ENCODE peak calls at places on chromosome 21, in ten cellular contexts. One of them, this sample, is unnamed.

GRCh38 chr21:20968391-20968790 is 29.8 kb upstream of the NCAM2 start:
- DNase-seq in hepatocyte: no peak
- DNase-seq in cardiac muscle cell: no peak
- DNase-seq in breast epithelium: no peak
- DNase-seq in naive thymus-derived CD4-positive, alpha-beta T cell: no peak
- DNase-seq in HAP-1: no peak
- DNase-seq in heart right ventricle: no peak
- DNase-seq in right lobe of liver: no peak
- DNase-seq in prostate gland: no peak
- DNase-seq in CD4-positive, alpha-beta memory T cell: no peak
- DNase-seq in this sample: no peak

GRCh38 chr21:46196733-46197132 is 12.5 kb upstream of the SPATC1L start:
- DNase-seq in hepatocyte: no peak
- DNase-seq in prostate gland: no peak
- DNase-seq in heart right ventricle: no peak
- DNase-seq in CD4-positive, alpha-beta memory T cell: no peak
- DNase-seq in breast epithelium: peak; percentile 34
- DNase-seq in right lobe of liver: no peak
- DNase-seq in HAP-1: peak; percentile 3
- DNase-seq in cardiac muscle cell: no peak
- DNase-seq in naive thymus-derived CD4-positive, alpha-beta T cell: no peak
- DNase-seq in this sample: no peak

GRCh38 chr21:14591882-14592281 is 45.8 kb upstream of the SAMSN1 start:
- DNase-seq in HAP-1: no peak
- DNase-seq in breast epithelium: no peak
- DNase-seq in hepatocyte: no peak
- DNase-seq in naive thymus-derived CD4-positive, alpha-beta T cell: no peak
- DNase-seq in prostate gland: no peak
- DNase-seq in right lobe of liver: no peak
- DNase-seq in cardiac muscle cell: peak; percentile 86
- DNase-seq in CD4-positive, alpha-beta memory T cell: peak; percentile 29
- DNase-seq in heart right ventricle: no peak
- DNase-seq in this sample: no peak

GRCh38 chr21:42002421-42002958 is 7.7 kb downstream of the ZBTB21 start:
- DNase-seq in breast epithelium: no peak
- DNase-seq in naive thymus-derived CD4-positive, alpha-beta T cell: no peak
- DNase-seq in HAP-1: no peak
- DNase-seq in heart right ventricle: no peak
- DNase-seq in right lobe of liver: no peak
- DNase-seq in hepatocyte: peak; percentile 37
- DNase-seq in cardiac muscle cell: peak; percentile 61
- DNase-seq in prostate gland: no peak
- DNase-seq in CD4-positive, alpha-beta memory T cell: peak; percentile 28
- DNase-seq in this sample: no peak

GRCh38 chr21:46443910-46444309 is 14.8 kb upstream of the DIP2A start:
- DNase-seq in right lobe of liver: no peak
- DNase-seq in heart right ventricle: peak; percentile 35
- DNase-seq in hepatocyte: no peak
- DNase-seq in HAP-1: no peak
- DNase-seq in naive thymus-derived CD4-positive, alpha-beta T cell: no peak
- DNase-seq in CD4-positive, alpha-beta memory T cell: no peak
- DNase-seq in breast epithelium: no peak
- DNase-seq in cardiac muscle cell: no peak
- DNase-seq in prostate gland: no peak
- DNase-seq in this sample: no peak

GRCh38 chr21:44943686-44944550 is 4.1 kb downstream of the SLX9 start:
- DNase-seq in HAP-1: no peak
- DNase-seq in hepatocyte: no peak
- DNase-seq in CD4-positive, alpha-beta memory T cell: no peak
- DNase-seq in naive thymus-derived CD4-positive, alpha-beta T cell: no peak
- DNase-seq in prostate gland: no peak
- DNase-seq in right lobe of liver: no peak
- DNase-seq in breast epithelium: peak; percentile 38
- DNase-seq in cardiac muscle cell: no peak
- DNase-seq in heart right ventricle: no peak
- DNase-seq in this sample: no peak

GRCh38 chr21:45270306-45270821 is 17.3 kb downstream of the POFUT2 start:
- DNase-seq in hepatocyte: no peak
- DNase-seq in HAP-1: no peak
- DNase-seq in CD4-positive, alpha-beta memory T cell: no peak
- DNase-seq in naive thymus-derived CD4-positive, alpha-beta T cell: peak; percentile 2
- DNase-seq in heart right ventricle: no peak
- DNase-seq in cardiac muscle cell: no peak
- DNase-seq in prostate gland: no peak
- DNase-seq in right lobe of liver: no peak
- DNase-seq in breast epithelium: peak; percentile 56
- DNase-seq in this sample: no peak

GRCh38 chr21:45641480-45642035 is 2.0 kb upstream of the PCBP3 start:
- DNase-seq in hepatocyte: no peak
- DNase-seq in CD4-positive, alpha-beta memory T cell: no peak
- DNase-seq in heart right ventricle: no peak
- DNase-seq in right lobe of liver: no peak
- DNase-seq in cardiac muscle cell: peak; percentile 11
- DNase-seq in HAP-1: no peak
- DNase-seq in naive thymus-derived CD4-positive, alpha-beta T cell: no peak
- DNase-seq in prostate gland: no peak
- DNase-seq in breast epithelium: no peak
- DNase-seq in this sample: no peak

GRCh38 chr21:15825699-15826098 is 95.9 kb downstream of the USP25 start:
- DNase-seq in HAP-1: no peak
- DNase-seq in naive thymus-derived CD4-positive, alpha-beta T cell: no peak
- DNase-seq in hepatocyte: no peak
- DNase-seq in breast epithelium: no peak
- DNase-seq in right lobe of liver: no peak
- DNase-seq in prostate gland: no peak
- DNase-seq in heart right ventricle: no peak
- DNase-seq in CD4-positive, alpha-beta memory T cell: no peak
- DNase-seq in cardiac muscle cell: no peak
- DNase-seq in this sample: no peak

DNA sequence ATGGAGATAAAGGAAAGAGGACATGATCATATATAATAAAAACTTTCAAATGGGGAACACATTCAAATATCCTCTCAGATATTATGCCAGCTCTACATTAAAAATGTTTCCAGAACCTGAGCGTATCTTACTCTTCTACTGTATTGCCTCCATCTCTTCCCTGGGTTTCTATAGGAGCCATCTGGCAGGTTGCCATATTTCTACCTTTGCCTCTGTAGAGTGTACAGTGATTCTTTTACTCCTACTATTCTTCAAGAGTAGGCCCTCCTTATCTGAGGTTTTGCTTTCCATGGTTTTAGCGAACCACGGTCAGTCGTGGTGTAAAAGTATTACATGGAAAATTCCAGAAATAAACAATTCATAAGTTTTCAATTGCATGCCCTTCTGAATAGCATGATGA is 259.5 kb downstream of the GRIK1 start:
- DNase-seq in CD4-positive, alpha-beta memory T cell: no peak
- DNase-seq in hepatocyte: no peak
- DNase-seq in right lobe of liver: no peak
- DNase-seq in HAP-1: no peak
- DNase-seq in prostate gland: no peak
- DNase-seq in naive thymus-derived CD4-positive, alpha-beta T cell: no peak
- DNase-seq in heart right ventricle: no peak
- DNase-seq in cardiac muscle cell: no peak
- DNase-seq in breast epithelium: no peak
- DNase-seq in this sample: no peak
- H3K9me3 ChIP-seq in CD4-positive, alpha-beta memory T cell: no peaks in the 10 kb centered on the region
- H3K9me3 ChIP-seq in hepatocyte: no peaks in the 10 kb centered on the region
- H3K9me3 ChIP-seq in right lobe of liver: no peaks in the 10 kb centered on the region
- H3K9me3 ChIP-seq in HAP-1: no peaks in the 10 kb centered on the region
- H3K9me3 ChIP-seq in prostate gland: no peaks in the 10 kb centered on the region
- H3K9me3 ChIP-seq in naive thymus-derived CD4-positive, alpha-beta T cell: no peaks in the 10 kb centered on the region
- H3K9me3 ChIP-seq in heart right ventricle: no peaks in the 10 kb centered on the region
- H3K9me3 ChIP-seq in cardiac muscle cell: no peaks in the 10 kb centered on the region
- H3K9me3 ChIP-seq in breast epithelium: no peaks in the 10 kb centered on the region
- H3K9me3 ChIP-seq in this sample: no peaks in the 10 kb centered on the region

GRCh38 chr21:23695449-23695848 is 1911.8 kb downstream of the MRPL39 start:
- DNase-seq in right lobe of liver: no peak
- DNase-seq in cardiac muscle cell: no peak
- DNase-seq in heart right ventricle: no peak
- DNase-seq in CD4-positive, alpha-beta memory T cell: no peak
- DNase-seq in hepatocyte: no peak
- DNase-seq in breast epithelium: no peak
- DNase-seq in naive thymus-derived CD4-positive, alpha-beta T cell: no peak
- DNase-seq in prostate gland: no peak
- DNase-seq in HAP-1: no peak
- DNase-seq in this sample: no peak
- H3K9me3 ChIP-seq in right lobe of liver: no peaks in the 10 kb centered on the region
- H3K9me3 ChIP-seq in cardiac muscle cell: no peaks in the 10 kb centered on the region
- H3K9me3 ChIP-seq in heart right ventricle: peaks cover 19% of the 10 kb centered on the region
- H3K9me3 ChIP-seq in CD4-positive, alpha-beta memory T cell: no peaks in the 10 kb centered on the region
- H3K9me3 ChIP-seq in hepatocyte: no peaks in the 10 kb centered on the region
- H3K9me3 ChIP-seq in breast epithelium: peaks cover 5% of the 10 kb centered on the region
- H3K9me3 ChIP-seq in naive thymus-derived CD4-positive, alpha-beta T cell: no peaks in the 10 kb centered on the region
- H3K9me3 ChIP-seq in prostate gland: no peaks in the 10 kb centered on the region
- H3K9me3 ChIP-seq in HAP-1: peaks cover 7% of the 10 kb centered on the region
- H3K9me3 ChIP-seq in this sample: no peaks in the 10 kb centered on the region

GRCh38 chr21:22965455-22966125 is 1967.4 kb downstream of the NCAM2 start:
- DNase-seq in hepatocyte: no peak
- DNase-seq in right lobe of liver: no peak
- DNase-seq in prostate gland: no peak
- DNase-seq in breast epithelium: no peak
- DNase-seq in CD4-positive, alpha-beta memory T cell: no peak
- DNase-seq in cardiac muscle cell: no peak
- DNase-seq in heart right ventricle: no peak
- DNase-seq in naive thymus-derived CD4-positive, alpha-beta T cell: no peak
- DNase-seq in HAP-1: no peak
- DNase-seq in this sample: no peak
- H3K9me3 ChIP-seq in hepatocyte: no peaks in the 10 kb centered on the region
- H3K9me3 ChIP-seq in right lobe of liver: no peaks in the 10 kb centered on the region
- H3K9me3 ChIP-seq in prostate gland: no peaks in the 10 kb centered on the region
- H3K9me3 ChIP-seq in breast epithelium: no peaks in the 10 kb centered on the region
- H3K9me3 ChIP-seq in CD4-positive, alpha-beta memory T cell: no peaks in the 10 kb centered on the region
- H3K9me3 ChIP-seq in cardiac muscle cell: no peaks in the 10 kb centered on the region
- H3K9me3 ChIP-seq in heart right ventricle: no peaks in the 10 kb centered on the region
- H3K9me3 ChIP-seq in naive thymus-derived CD4-positive, alpha-beta T cell: no peaks in the 10 kb centered on the region
- H3K9me3 ChIP-seq in HAP-1: no peaks in the 10 kb centered on the region
- H3K9me3 ChIP-seq in this sample: no peaks in the 10 kb centered on the region

DNA sequence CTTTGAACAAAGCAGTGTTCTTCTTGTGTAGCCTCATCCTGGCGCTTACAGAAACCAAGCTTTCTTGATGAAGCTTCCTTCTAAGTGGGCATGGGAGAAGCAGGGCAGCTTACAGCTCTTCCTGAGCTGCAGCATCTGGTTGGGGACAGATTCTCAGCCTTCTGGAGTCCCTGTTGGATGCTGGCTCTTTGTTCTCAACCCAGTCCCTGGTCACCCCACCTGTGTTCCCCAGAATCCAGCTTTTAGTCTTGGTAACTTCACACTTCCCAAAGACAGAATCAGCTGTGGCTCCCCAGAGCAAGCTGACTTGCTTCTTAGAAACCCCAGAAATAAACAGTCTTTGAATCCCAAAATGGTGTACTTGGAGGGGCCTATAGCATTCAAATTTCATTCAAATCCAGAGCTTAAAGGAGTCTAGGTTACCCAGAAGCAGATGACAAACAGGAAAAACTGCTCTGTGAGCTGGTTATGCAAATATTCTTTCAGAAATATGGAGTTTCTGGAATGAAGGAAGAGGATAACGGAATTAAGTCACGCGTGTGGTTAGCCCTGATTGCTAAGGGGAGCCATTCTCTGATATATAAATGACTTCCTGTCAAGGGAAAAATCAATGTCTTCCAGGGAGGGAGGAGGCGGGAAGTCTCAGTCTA is 783.4 kb upstream of the TPTE start:
- DNase-seq in breast epithelium: no peak
- DNase-seq in naive thymus-derived CD4-positive, alpha-beta T cell: no peak
- DNase-seq in heart right ventricle: no peak
- DNase-seq in right lobe of liver: no peak
- DNase-seq in hepatocyte: no peak
- DNase-seq in HAP-1: no peak
- DNase-seq in cardiac muscle cell: no peak
- DNase-seq in prostate gland: no peak
- DNase-seq in CD4-positive, alpha-beta memory T cell: no peak
- DNase-seq in this sample: no peak
- H3K9me3 ChIP-seq in breast epithelium: peaks cover 19% of the 10 kb centered on the region
- H3K9me3 ChIP-seq in naive thymus-derived CD4-positive, alpha-beta T cell: peaks cover 34% of the 10 kb centered on the region
- H3K9me3 ChIP-seq in heart right ventricle: peaks cover 86% of the 10 kb centered on the region
- H3K9me3 ChIP-seq in right lobe of liver: no peaks in the 10 kb centered on the region
- H3K9me3 ChIP-seq in hepatocyte: peaks cover 38% of the 10 kb centered on the region
- H3K9me3 ChIP-seq in HAP-1: peaks cover 25% of the 10 kb centered on the region
- H3K9me3 ChIP-seq in cardiac muscle cell: peaks cover 2% of the 10 kb centered on the region
- H3K9me3 ChIP-seq in prostate gland: no peaks in the 10 kb centered on the region
- H3K9me3 ChIP-seq in CD4-positive, alpha-beta memory T cell: no peaks in the 10 kb centered on the region
- H3K9me3 ChIP-seq in this sample: no peaks in the 10 kb centered on the region